ENCODE peak calls at places on chromosomes 2 and 18, in six cellular contexts. One of them, this sample, is unnamed.

GRCh38 chr2:164388511-164388910 is 232.8 kb downstream of the GRB14 start:
- DNase-seq in IMR-90: peak
- DNase-seq in mesenchymal stem cell: peak
- DNase-seq in neuronal stem cell: peak
- DNase-seq in trophoblast cell: peak
- DNase-seq in H1: no peak
- DNase-seq in this sample: peak

GRCh38 chr2:136025057-136025973 is 39.9 kb upstream of the DARS1 start:
- DNase-seq in IMR-90: peak
- DNase-seq in mesenchymal stem cell: peak
- DNase-seq in neuronal stem cell: peak
- DNase-seq in trophoblast cell: peak
- DNase-seq in H1: peak
- DNase-seq in this sample: peak

GRCh38 chr2:219664958-219665357 is 37.5 kb downstream of the SLC4A3 start:
- DNase-seq in IMR-90: peak
- DNase-seq in mesenchymal stem cell: no peak
- DNase-seq in neuronal stem cell: no peak
- DNase-seq in trophoblast cell: no peak
- DNase-seq in H1: no peak
- DNase-seq in this sample: peak

GRCh38 chr18:30358545-30358944 is 684.0 kb downstream of the DSC3 start:
- DNase-seq in IMR-90: no peak
- DNase-seq in mesenchymal stem cell: peak
- DNase-seq in neuronal stem cell: no peak
- DNase-seq in trophoblast cell: no peak
- DNase-seq in H1: no peak
- DNase-seq in this sample: no peak

GRCh38 chr2:11701831-11702301 is 31.9 kb upstream of the NTSR2 start:
- DNase-seq in IMR-90: peak
- DNase-seq in mesenchymal stem cell: peak
- DNase-seq in neuronal stem cell: no peak
- DNase-seq in trophoblast cell: peak
- DNase-seq in H1: no peak
- DNase-seq in this sample: no peak

GRCh38 chr18:58831610-58832009 is 33.1 kb upstream of the ZNF532 start:
- DNase-seq in IMR-90: peak
- DNase-seq in mesenchymal stem cell: peak
- DNase-seq in neuronal stem cell: no peak
- DNase-seq in trophoblast cell: no peak
- DNase-seq in H1: no peak
- DNase-seq in this sample: no peak

GRCh38 chr2:121873870-121874269 is 118.4 kb downstream of the TSN start:
- DNase-seq in IMR-90: no peak
- DNase-seq in mesenchymal stem cell: no peak
- DNase-seq in neuronal stem cell: peak
- DNase-seq in trophoblast cell: no peak
- DNase-seq in H1: no peak
- DNase-seq in this sample: no peak

GRCh38 chr2:149068996-149069888 is 30.7 kb downstream of the LYPD6B start:
- DNase-seq in IMR-90: peak
- DNase-seq in mesenchymal stem cell: peak
- DNase-seq in neuronal stem cell: no peak
- DNase-seq in trophoblast cell: peak
- DNase-seq in H1: no peak
- DNase-seq in this sample: no peak

GRCh38 chr2:20012282-20013060 is at the start of gene MATN3:
- DNase-seq in IMR-90: no peak
- DNase-seq in mesenchymal stem cell: peak
- DNase-seq in neuronal stem cell: peak
- DNase-seq in trophoblast cell: peak
- DNase-seq in H1: peak
- DNase-seq in this sample: peak

GRCh38 chr2:98532761-98533160 is 75.6 kb downstream of the COA5 start:
- DNase-seq in IMR-90: no peak
- DNase-seq in mesenchymal stem cell: no peak
- DNase-seq in neuronal stem cell: no peak
- DNase-seq in trophoblast cell: no peak
- DNase-seq in H1: no peak
- DNase-seq in this sample: no peak

GRCh38 chr2:119517433-119517832 is 6.8 kb downstream of the SCTR start:
- DNase-seq in IMR-90: peak
- DNase-seq in mesenchymal stem cell: peak
- DNase-seq in neuronal stem cell: peak
- DNase-seq in trophoblast cell: peak
- DNase-seq in H1: peak
- DNase-seq in this sample: peak

GRCh38 chr2:12487253-12488004 is 229.3 kb upstream of the TRIB2 start:
- DNase-seq in IMR-90: no peak
- DNase-seq in mesenchymal stem cell: no peak
- DNase-seq in neuronal stem cell: no peak
- DNase-seq in trophoblast cell: no peak
- DNase-seq in H1: no peak
- DNase-seq in this sample: no peak

GRCh38 chr2:241896746-241897201 is 27.2 kb downstream of the RTP5 start:
- DNase-seq in IMR-90: no peak
- DNase-seq in mesenchymal stem cell: no peak
- DNase-seq in neuronal stem cell: no peak
- DNase-seq in trophoblast cell: no peak
- DNase-seq in H1: no peak
- DNase-seq in this sample: no peak

GRCh38 chr2:129748653-129749052 is 230.8 kb upstream of the RAB6C start:
- DNase-seq in IMR-90: no peak
- DNase-seq in mesenchymal stem cell: no peak
- DNase-seq in neuronal stem cell: no peak
- DNase-seq in trophoblast cell: peak
- DNase-seq in H1: no peak
- DNase-seq in this sample: peak

GRCh38 chr2:235976516-235976915 is 191.7 kb downstream of the GBX2 start:
- DNase-seq in IMR-90: no peak
- DNase-seq in mesenchymal stem cell: no peak
- DNase-seq in neuronal stem cell: no peak
- DNase-seq in trophoblast cell: no peak
- DNase-seq in H1: no peak
- DNase-seq in this sample: no peak

GRCh38 chr2:239928457-239929350 is 96.4 kb downstream of the NDUFA10 start:
- DNase-seq in IMR-90: no peak
- DNase-seq in mesenchymal stem cell: no peak
- DNase-seq in neuronal stem cell: no peak
- DNase-seq in trophoblast cell: no peak
- DNase-seq in H1: peak
- DNase-seq in this sample: peak

GRCh38 chr2:189609423-189609816 is 28.8 kb upstream of the SLC40A1 start:
- DNase-seq in IMR-90: peak
- DNase-seq in mesenchymal stem cell: peak
- DNase-seq in neuronal stem cell: no peak
- DNase-seq in trophoblast cell: peak
- DNase-seq in H1: no peak
- DNase-seq in this sample: no peak

GRCh38 chr2:120293123-120293990 is 40.7 kb downstream of the RALB start:
- DNase-seq in IMR-90: no peak
- DNase-seq in mesenchymal stem cell: no peak
- DNase-seq in neuronal stem cell: no peak
- DNase-seq in trophoblast cell: no peak
- DNase-seq in H1: no peak
- DNase-seq in this sample: no peak

GRCh38 chr2:155350783-155351580 is 652.5 kb downstream of the KCNJ3 start:
- DNase-seq in IMR-90: no peak
- DNase-seq in mesenchymal stem cell: no peak
- DNase-seq in neuronal stem cell: no peak
- DNase-seq in trophoblast cell: no peak
- DNase-seq in H1: no peak
- DNase-seq in this sample: no peak

GRCh38 chr2:232439758-232440135 is 16.2 kb upstream of the ALPI start:
- DNase-seq in IMR-90: no peak
- DNase-seq in mesenchymal stem cell: no peak
- DNase-seq in neuronal stem cell: no peak
- DNase-seq in trophoblast cell: no peak
- DNase-seq in H1: no peak
- DNase-seq in this sample: no peak

GRCh38 chr2:127143851-127144782 is 37.2 kb upstream of the BIN1 start:
- DNase-seq in IMR-90: peak
- DNase-seq in mesenchymal stem cell: peak
- DNase-seq in neuronal stem cell: no peak
- DNase-seq in trophoblast cell: no peak
- DNase-seq in H1: peak
- DNase-seq in this sample: no peak

GRCh38 chr18:68176901-68177300 is 538.0 kb downstream of the TMX3 start:
- DNase-seq in IMR-90: no peak
- DNase-seq in mesenchymal stem cell: no peak
- DNase-seq in neuronal stem cell: no peak
- DNase-seq in trophoblast cell: no peak
- DNase-seq in H1: no peak
- DNase-seq in this sample: no peak

GRCh38 chr2:17757321-17757720 is 3.4 kb downstream of the GEN1 start:
- DNase-seq in IMR-90: peak
- DNase-seq in mesenchymal stem cell: peak
- DNase-seq in neuronal stem cell: no peak
- DNase-seq in trophoblast cell: peak
- DNase-seq in H1: no peak
- DNase-seq in this sample: no peak

GRCh38 chr2:182713611-182714010 is 2.4 kb upstream of the DNAJC10 start:
- DNase-seq in IMR-90: no peak
- DNase-seq in mesenchymal stem cell: no peak
- DNase-seq in neuronal stem cell: no peak
- DNase-seq in trophoblast cell: peak
- DNase-seq in H1: no peak
- DNase-seq in this sample: no peak

GRCh38 chr2:218959761-218960195 is 312 bp downstream of the CDK5R2 start:
- DNase-seq in IMR-90: no peak
- DNase-seq in mesenchymal stem cell: no peak
- DNase-seq in neuronal stem cell: no peak
- DNase-seq in trophoblast cell: no peak
- DNase-seq in H1: no peak
- DNase-seq in this sample: peak

GRCh38 chr18:56382541-56382940 is 255.9 kb downstream of the TXNL1 start:
- DNase-seq in IMR-90: no peak
- DNase-seq in mesenchymal stem cell: no peak
- DNase-seq in neuronal stem cell: no peak
- DNase-seq in trophoblast cell: peak
- DNase-seq in H1: no peak
- DNase-seq in this sample: no peak

GRCh38 chr18:22983175-22983574 is 50.0 kb downstream of the RBBP8 start:
- DNase-seq in IMR-90: peak
- DNase-seq in mesenchymal stem cell: peak
- DNase-seq in neuronal stem cell: no peak
- DNase-seq in trophoblast cell: peak
- DNase-seq in H1: no peak
- DNase-seq in this sample: no peak

DNA sequence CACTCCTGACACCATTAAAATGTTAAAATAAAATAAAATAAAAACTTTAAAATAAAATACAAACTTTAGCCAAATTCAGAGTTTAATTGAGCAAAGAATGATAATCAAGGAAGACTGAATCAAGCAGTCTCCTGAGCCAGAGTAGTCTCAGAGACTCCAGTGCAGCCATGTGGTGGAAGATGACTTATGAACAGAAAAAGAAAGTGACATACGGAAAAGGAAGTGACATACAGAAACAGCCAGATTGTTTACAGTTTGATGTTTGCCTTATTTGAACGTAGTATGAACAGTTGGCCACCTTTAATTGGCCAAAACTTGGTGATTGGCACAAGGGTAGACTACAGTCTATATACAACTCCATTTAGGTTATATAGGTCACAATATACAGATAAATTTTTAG is 787.2 kb downstream of the ADCYAP1 start:
- DNase-seq in IMR-90: no peak
- DNase-seq in mesenchymal stem cell: no peak
- DNase-seq in neuronal stem cell: no peak
- DNase-seq in trophoblast cell: no peak
- DNase-seq in H1: no peak
- DNase-seq in this sample: no peak
- H2AFZ ChIP-seq in IMR-90: no peak
- H2AFZ ChIP-seq in mesenchymal stem cell: no peak
- H2AFZ ChIP-seq in neuronal stem cell: no peak
- H2AFZ ChIP-seq in trophoblast cell: no peak
- H2AFZ ChIP-seq in H1: peak
- H2AFZ ChIP-seq in this sample: no peak

GRCh38 chr2:230875347-230876315 is 10.9 kb downstream of the ITM2C start:
- DNase-seq in IMR-90: no peak
- DNase-seq in mesenchymal stem cell: no peak
- DNase-seq in neuronal stem cell: no peak
- DNase-seq in trophoblast cell: no peak
- DNase-seq in H1: peak
- DNase-seq in this sample: no peak
- H4K8ac ChIP-seq in IMR-90: no peak
- H4K8ac ChIP-seq in mesenchymal stem cell: no peak
- H4K8ac ChIP-seq in neuronal stem cell: peak
- H4K8ac ChIP-seq in trophoblast cell: no peak
- H4K8ac ChIP-seq in H1: no peak
- H4K8ac ChIP-seq in this sample: no peak

DNA sequence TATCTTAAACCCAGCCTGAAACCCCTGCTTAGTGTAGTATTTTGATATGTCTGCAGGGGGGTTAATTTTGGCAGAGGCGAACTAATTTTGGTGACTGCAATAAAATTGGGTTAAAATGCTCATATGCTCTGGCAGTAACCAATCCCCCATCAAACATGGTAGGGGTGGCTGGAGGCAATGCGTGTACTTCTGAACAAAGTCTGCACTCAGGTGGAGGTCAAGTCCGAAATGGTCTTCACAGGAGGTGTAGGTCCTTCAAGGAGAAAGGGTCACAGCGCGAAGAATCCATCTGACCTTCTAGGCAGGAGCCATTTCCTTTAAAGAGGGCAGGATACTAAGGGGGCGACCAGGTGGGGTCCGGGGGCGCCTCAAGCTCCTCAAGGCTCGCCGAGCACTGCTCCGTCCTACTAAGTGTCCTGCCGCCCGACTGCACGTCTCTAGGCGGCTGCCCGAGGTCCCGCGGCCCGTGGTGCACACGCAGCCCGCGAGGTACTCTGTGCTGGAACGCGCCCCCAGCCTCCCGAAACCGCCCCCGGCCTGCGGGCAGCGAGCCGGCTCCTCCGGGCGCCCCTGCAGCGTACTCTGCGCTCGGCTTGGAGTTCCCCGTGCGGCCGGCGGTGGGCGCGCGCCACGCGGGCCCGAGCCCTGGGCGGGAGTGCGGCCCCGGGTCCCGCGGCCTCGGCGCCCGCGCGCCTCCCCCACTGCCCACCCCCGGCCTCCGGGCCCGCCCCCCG is 1.7 kb upstream of the LDLRAD4 start:
- DNase-seq in IMR-90: no peak
- DNase-seq in mesenchymal stem cell: peak
- DNase-seq in neuronal stem cell: peak
- DNase-seq in trophoblast cell: peak
- DNase-seq in H1: peak
- DNase-seq in this sample: no peak
- H2AFZ ChIP-seq in IMR-90: peak
- H2AFZ ChIP-seq in mesenchymal stem cell: peak
- H2AFZ ChIP-seq in neuronal stem cell: peak
- H2AFZ ChIP-seq in trophoblast cell: peak
- H2AFZ ChIP-seq in H1: peak
- H2AFZ ChIP-seq in this sample: no peak

DNA sequence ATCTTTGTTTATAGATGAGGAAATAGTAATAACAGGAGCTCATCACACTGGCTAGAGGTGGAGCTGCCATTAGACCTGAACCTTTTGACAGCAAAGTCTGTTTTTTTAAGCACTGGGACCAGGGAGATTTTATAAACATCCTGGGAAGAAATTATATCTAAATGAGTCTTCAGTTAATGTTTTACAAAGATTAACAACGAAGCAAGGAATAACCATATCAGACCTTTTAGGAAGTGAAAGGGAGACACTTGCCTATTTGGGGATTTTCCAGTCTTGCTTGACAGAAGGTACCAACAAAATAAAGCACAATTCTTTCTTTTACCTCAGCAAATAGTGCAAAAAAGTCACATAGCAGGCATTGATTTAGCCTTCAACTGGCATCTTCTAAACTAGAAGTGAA is 777.0 kb downstream of the CPS1 start:
- DNase-seq in IMR-90: no peak
- DNase-seq in mesenchymal stem cell: no peak
- DNase-seq in neuronal stem cell: no peak
- DNase-seq in trophoblast cell: no peak
- DNase-seq in H1: no peak
- DNase-seq in this sample: no peak
- H4K8ac ChIP-seq in IMR-90: no peak
- H4K8ac ChIP-seq in mesenchymal stem cell: no peak
- H4K8ac ChIP-seq in neuronal stem cell: no peak
- H4K8ac ChIP-seq in trophoblast cell: no peak
- H4K8ac ChIP-seq in H1: no peak
- H4K8ac ChIP-seq in this sample: no peak